ENCODE peak calls at places on chromosomes 6 and 20, in nine cellular contexts. K, D, B, M, O, H, A, U and C are unnamed samples.

GRCh38 chr6:135144678-135145508 is 36.2 kb upstream of the MYB start:
- DNase-seq in H (peak), A (peak), U (no peak), D (no peak), B (peak), O (no peak), K (peak), M (no peak), C (peak)

GRCh38 chr6:13281630-13282156 is 46.6 kb downstream of the TBC1D7 start:
- DNase-seq in D (no peak), O (no peak), K (no peak), U (no peak), B (no peak), M (no peak), A (no peak), H (no peak), C (no peak)

GRCh38 chr6:24935753-24936152 is at the start of gene RIPOR2:
- DNase-seq in K (no peak), D (no peak), U (peak), O (no peak), M (no peak), A (peak), H (no peak), B (peak), C (no peak)

GRCh38 chr6:158060447-158061360 is 79.0 kb downstream of the SYNJ2 start:
- DNase-seq in O (peak), H (peak), A (no peak), D (peak), K (peak), U (no peak), B (peak), M (no peak), C (peak)

GRCh38 chr6:101080597-101080996 is 199.5 kb upstream of the ASCC3 start:
- DNase-seq in M (no peak), K (peak), O (peak), U (no peak), H (peak), A (no peak), D (no peak), B (no peak), C (peak)

GRCh38 chr6:147508073-147508870 is at the start of gene SAMD5:
- DNase-seq in A (peak), K (peak), U (no peak), B (peak), O (peak), H (peak), M (peak), D (no peak), C (peak)

GRCh38 chr20:23881371-23881770 is 1.8 kb upstream of the CST5 start:
- DNase-seq in M (no peak), A (no peak), D (no peak), H (no peak), U (no peak), O (peak), K (peak), B (no peak), C (no peak)

GRCh38 chr20:33211817-33212424 is 5.2 kb upstream of the BPIFA3 start:
- DNase-seq in M (peak), O (peak), D (peak), A (peak), K (peak), B (peak), U (no peak), H (peak), C (peak)